ENCODE peak calls at places on chromosomes 3 and 15, in ten cellular contexts. E, B, J, S, M, Q, U, X, T and R are unnamed samples.

GRCh38 chr3:195558602-195559001 is 15.5 kb upstream of the PPP1R2 start:
- DNase-seq in S (peak), Q (peak), U (no peak), T (no peak), E (peak), J (no peak), M (no peak), B (peak), X (no peak), R (no peak)

GRCh38 chr15:78233496-78233895 is 869 bp downstream of the ACSBG1 start:
- DNase-seq in S (no peak), M (no peak), T (no peak), Q (no peak), U (no peak), X (no peak), E (no peak), B (no peak), J (no peak), R (no peak)

GRCh38 chr3:128296469-128297251 is 143.4 kb downstream of the EEFSEC start:
- DNase-seq in T (no peak), J (no peak), B (no peak), X (no peak), Q (no peak), M (no peak), U (no peak), E (peak), S (no peak), R (no peak)

GRCh38 chr3:96200897-96201296 is 613.5 kb upstream of the EPHA6 start:
- DNase-seq in X (no peak), B (no peak), Q (no peak), T (no peak), E (no peak), J (no peak), U (no peak), S (no peak), M (no peak), R (no peak)

GRCh38 chr3:146339262-146339808 is 88.4 kb upstream of the PLSCR4 start:
- DNase-seq in T (no peak), X (no peak), J (no peak), S (no peak), Q (no peak), M (peak), E (no peak), B (no peak), U (no peak), R (no peak)

GRCh38 chr15:95295905-95296618 is 1034.4 kb upstream of the NR2F2 start:
- DNase-seq in M (no peak), X (no peak), U (no peak), Q (no peak), E (no peak), T (no peak), B (no peak), J (no peak), S (no peak), R (no peak)

GRCh38 chr3:55647675-55648074 is 160.6 kb upstream of the WNT5A start:
- DNase-seq in J (peak), B (peak), Q (no peak), S (no peak), M (no peak), U (no peak), E (no peak), X (no peak), T (no peak), R (no peak)

GRCh38 chr3:130725746-130726145 is 20.9 kb downstream of the PIK3R4 start:
- DNase-seq in U (no peak), M (no peak), Q (no peak), T (no peak), B (no peak), J (no peak), E (no peak), X (no peak), S (no peak), R (no peak)

GRCh38 chr3:67109651-67110204 is 111.6 kb downstream of the KBTBD8 start:
- DNase-seq in B (peak), X (no peak), T (peak), S (no peak), U (peak), E (no peak), M (no peak), Q (peak), J (no peak), R (no peak)

GRCh38 chr3:186697510-186697909 is 19.6 kb upstream of the KNG1 start:
- DNase-seq in X (no peak), E (no peak), Q (peak), T (no peak), B (no peak), J (no peak), U (no peak), M (no peak), S (no peak), R (no peak)

GRCh38 chr3:101695779-101696372 is 9.4 kb upstream of the RPL24 start:
- DNase-seq in E (peak), M (no peak), X (peak), U (no peak), Q (peak), S (no peak), J (no peak), B (peak), T (no peak), R (peak)

GRCh38 chr15:60038111-60038521 is 34.0 kb downstream of the FOXB1 start:
- DNase-seq in U (no peak), M (no peak), Q (no peak), E (no peak), B (no peak), S (no peak), T (no peak), X (no peak), J (no peak), R (no peak)

GRCh38 chr3:112770026-112770626 is 76.5 kb downstream of the CD200R1L start:
- DNase-seq in X (no peak), J (no peak), U (no peak), M (no peak), Q (no peak), E (no peak), S (no peak), T (no peak), B (no peak), R (no peak)

GRCh38 chr3:131147534-131147933 is 120.9 kb downstream of the NEK11 start:
- DNase-seq in T (no peak), X (no peak), J (no peak), U (no peak), M (no peak), S (no peak), B (no peak), Q (no peak), E (no peak), R (no peak)

GRCh38 chr3:122200681-122201080 is 17.2 kb downstream of the CASR start:
- DNase-seq in Q (no peak), U (no peak), S (no peak), E (no peak), B (no peak), J (no peak), X (no peak), T (no peak), M (no peak), R (no peak)

GRCh38 chr3:173730391-173730790 is 332.8 kb downstream of the NLGN1 start:
- DNase-seq in S (no peak), E (no peak), U (no peak), T (no peak), B (no peak), Q (no peak), X (no peak), J (no peak), M (no peak), R (no peak)

GRCh38 chr3:59300727-59301134 is 250.9 kb upstream of the CFAP20DC start:
- DNase-seq in B (no peak), T (no peak), M (no peak), Q (no peak), J (no peak), S (no peak), E (no peak), U (no peak), X (no peak), R (no peak)

GRCh38 chr15:77497942-77498361 is 77.3 kb downstream of the HMG20A start:
- DNase-seq in U (no peak), X (peak), S (peak), M (no peak), E (no peak), B (peak), T (no peak), J (peak), Q (peak), R (no peak)

GRCh38 chr15:48811325-48811938 is 563 bp upstream of the CEP152 start:
- DNase-seq in E (peak), B (no peak), S (no peak), J (no peak), M (no peak), T (no peak), Q (peak), U (no peak), X (no peak), R (no peak)
- TF ChIP-seq CTCF in E (no peak), B (peak), S (no peak), J (no peak), M (no peak), T (peak), Q (peak), U (peak), X (no peak), R (no peak)

DNA sequence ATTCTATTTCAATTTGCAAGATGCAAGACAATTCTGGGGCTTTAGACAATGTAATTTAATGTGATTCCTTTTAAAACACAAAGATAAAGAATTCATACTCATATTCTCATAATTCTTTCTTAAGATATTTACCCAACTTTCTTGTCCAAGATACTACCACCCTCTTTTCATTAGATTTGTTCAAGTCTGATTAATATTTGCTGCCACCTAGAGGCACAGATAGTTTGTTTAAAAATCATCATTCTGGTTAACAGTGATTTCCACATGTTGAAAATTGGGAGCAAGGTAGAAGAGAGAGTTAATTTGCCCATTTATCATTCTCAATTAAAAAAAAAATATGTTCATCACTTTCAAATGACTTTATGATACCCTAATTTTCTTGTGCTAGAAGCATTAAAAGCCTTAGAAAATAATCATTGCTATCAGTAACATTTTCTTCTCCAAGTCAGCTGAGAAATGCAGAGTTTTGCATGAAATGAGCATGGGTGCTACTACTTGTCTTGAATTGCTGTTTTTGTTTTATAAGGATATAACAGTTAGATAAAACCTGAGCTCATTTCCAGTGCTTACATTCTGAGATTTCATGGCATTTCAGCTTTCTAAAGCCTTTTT is 11.6 kb downstream of the TAMM41 start:
- DNase-seq in U (peak), X (no peak), J (no peak), T (no peak), M (no peak), Q (no peak), E (no peak), S (no peak), B (peak), R (no peak)
- TF ChIP-seq CTCF in U (peak), X (peak), J (peak), T (peak), M (peak), Q (peak), E (no peak), S (no peak), B (peak), R (peak)

DNA sequence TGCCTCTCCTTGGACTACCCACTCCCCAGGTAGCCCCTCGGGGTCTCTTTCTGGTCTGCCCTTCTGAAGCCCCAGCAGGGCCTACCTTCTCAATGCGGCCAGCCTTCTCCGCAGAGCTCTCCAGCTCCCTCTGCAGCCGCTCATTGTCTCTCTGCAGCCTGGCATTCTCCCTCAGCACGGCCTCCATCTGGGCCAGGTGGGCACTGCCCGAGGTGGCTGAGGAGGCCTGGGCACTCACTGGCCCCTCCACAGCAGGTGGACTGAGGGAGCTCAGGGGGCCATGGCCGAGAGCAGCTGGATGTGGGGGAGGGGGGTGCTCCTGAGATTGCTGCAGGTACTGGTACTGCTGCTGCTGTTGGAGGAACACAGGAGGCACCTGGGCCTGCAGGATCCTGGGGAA is 6.8 kb downstream of the AMOTL2 start:
- DNase-seq in T (no peak), E (peak), X (no peak), M (no peak), B (no peak), S (peak), U (no peak), J (no peak), Q (no peak), R (no peak)
- TF ChIP-seq CTCF in T (peak), E (no peak), X (no peak), M (no peak), B (no peak), S (no peak), U (no peak), J (peak), Q (no peak), R (no peak)

DNA sequence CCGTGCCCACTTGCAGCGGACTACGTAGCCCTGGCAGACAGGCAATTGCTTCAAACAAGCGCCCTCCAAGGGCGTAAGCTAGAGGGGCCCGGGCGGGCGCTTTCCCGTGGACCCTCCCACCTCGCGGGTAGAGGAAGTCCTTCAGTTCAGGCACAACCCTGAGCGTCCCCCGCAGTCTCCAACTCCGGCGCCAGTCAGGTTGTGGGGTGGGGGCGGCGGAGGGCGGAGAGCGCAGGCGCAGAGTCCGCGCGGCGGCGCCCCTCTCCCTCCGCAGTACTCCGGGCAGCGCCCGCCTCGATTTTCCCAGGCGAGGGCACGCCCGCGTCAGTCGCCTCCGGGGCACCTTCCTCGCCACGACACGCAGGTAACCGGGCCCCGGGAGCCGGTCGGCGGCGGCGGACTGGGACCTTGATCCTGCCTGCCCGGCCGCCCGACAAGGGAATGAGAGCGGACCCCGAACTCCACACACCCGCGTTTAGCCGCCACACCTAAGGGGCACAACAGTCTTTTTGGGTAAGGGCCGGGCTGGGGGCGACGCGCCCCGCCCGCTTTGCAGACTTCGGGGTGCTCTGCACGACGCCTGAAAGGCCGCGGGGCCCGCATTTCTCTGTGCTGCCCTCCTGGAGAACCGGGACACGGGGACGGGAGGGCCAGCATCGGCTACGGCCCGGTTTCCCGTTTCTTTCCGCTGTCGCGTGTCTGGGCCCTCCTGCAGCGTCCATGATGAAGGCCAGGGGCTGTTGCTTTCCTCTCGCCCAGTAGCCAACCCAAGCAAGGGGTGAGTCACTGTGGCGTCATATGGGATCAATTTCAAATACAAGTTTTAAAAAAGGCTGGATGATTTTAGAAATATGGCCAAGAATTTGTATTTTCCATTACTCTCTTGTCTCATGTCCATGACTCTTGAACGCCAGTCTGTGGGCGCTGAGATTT is at the start of gene SLC35G2:
- DNase-seq in Q (peak), E (peak), B (peak), U (peak), X (peak), T (no peak), M (peak), S (peak), J (peak), R (peak)
- TF ChIP-seq CTCF in Q (peak), E (no peak), B (no peak), U (no peak), X (no peak), T (no peak), M (no peak), S (no peak), J (peak), R (no peak)

GRCh38 chr15:75043509-75044257 is 20.3 kb downstream of the PPCDC start:
- DNase-seq in S (peak), J (peak), E (peak), B (no peak), X (peak), T (peak), Q (no peak), U (no peak), M (peak), R (no peak)
- TF ChIP-seq CTCF in S (no peak), J (peak), E (no peak), B (peak), X (peak), T (peak), Q (peak), U (no peak), M (peak), R (no peak)

GRCh38 chr3:188037965-188038581 is 115.9 kb upstream of the LPP start:
- DNase-seq in B (no peak), X (no peak), Q (no peak), U (no peak), E (peak), M (no peak), J (no peak), S (no peak), T (no peak), R (no peak)

GRCh38 chr3:188041193-188041592 is 112.8 kb upstream of the LPP start:
- DNase-seq in M (no peak), Q (no peak), B (no peak), E (no peak), T (no peak), X (no peak), J (no peak), S (no peak), U (no peak), R (no peak)

GRCh38 chr3:188034989-188035388 is 119.0 kb upstream of the LPP start:
- DNase-seq in U (no peak), E (no peak), B (no peak), X (no peak), M (no peak), Q (no peak), T (no peak), S (no peak), J (no peak), R (no peak)

GRCh38 chr3:188036375-188036985 is 117.5 kb upstream of the LPP start:
- DNase-seq in T (no peak), X (no peak), E (no peak), J (no peak), S (no peak), B (no peak), M (peak), U (no peak), Q (no peak), R (no peak)

DNA sequence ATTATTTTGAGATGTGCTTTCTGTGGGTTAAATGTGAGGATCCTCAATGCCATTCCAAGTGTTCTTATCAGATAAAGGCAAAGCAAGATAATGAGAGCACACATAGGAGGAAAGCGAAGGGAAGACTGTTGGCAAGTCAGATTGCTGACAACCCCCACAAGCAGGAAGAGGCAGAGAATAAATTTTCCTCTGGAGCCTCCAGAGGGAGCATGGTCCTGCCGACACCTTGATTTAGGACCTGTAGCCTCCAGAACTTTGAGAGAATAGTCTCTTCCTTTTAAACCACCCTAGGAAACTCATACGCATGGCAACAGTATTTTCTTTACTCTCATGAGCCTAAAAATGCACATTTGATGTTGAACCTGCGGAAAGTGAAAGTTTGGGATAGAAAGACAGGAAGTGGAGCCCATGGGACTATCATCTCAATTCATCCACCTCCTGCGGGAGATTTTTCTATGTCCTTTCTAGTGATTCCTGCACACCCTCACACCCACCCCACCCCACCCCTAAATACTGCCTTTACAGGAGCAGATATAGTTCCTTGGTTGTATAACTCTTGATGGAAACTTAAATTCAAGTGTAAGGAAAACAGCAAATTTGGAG is 116.7 kb upstream of the LPP start:
- DNase-seq in X (peak), T (no peak), E (peak), M (peak), S (no peak), J (no peak), B (no peak), U (no peak), Q (peak), R (peak)
- TF ChIP-seq CTCF in X (peak), T (peak), E (peak), M (no peak), S (peak), J (no peak), B (peak), U (peak), Q (peak), R (peak)